ENCODE peak calls at places on chromosomes 2 and 18, in eight cellular contexts. C is fibroblast of the aortic adventitia; T is GM10248; X is HCT116; G is omental fat pad; A is psoas muscle; F is cardiac fibroblast; E is CD8-positive, alpha-beta T cell. O is an unnamed sample.

GRCh38 chr2:4901092-4901735 is 791.0 kb upstream of the SOX11 start:
- DNase-seq in C (no peak), T (no peak), X (no peak), G (no peak), A (no peak), F (no peak), E (no peak), O (no peak)

GRCh38 chr2:191746809-191747208 is 68.9 kb downstream of the NABP1 start:
- DNase-seq in C (peak), T (no peak), X (no peak), G (no peak), A (no peak), F (no peak), E (no peak), O (no peak)

GRCh38 chr18:47953471-47953931 is 23.0 kb upstream of the SMAD2 start:
- DNase-seq in C (peak), T (peak), X (no peak), G (no peak), A (peak), F (peak), E (peak), O (no peak)

GRCh38 chr2:105929506-105929905 is 184.8 kb downstream of the NCK2 start:
- DNase-seq in C (no peak), T (no peak), X (no peak), G (no peak), A (no peak), F (peak), E (peak), O (no peak)

GRCh38 chr2:85956647-85957039 is 67.9 kb upstream of the ST3GAL5 start:
- DNase-seq in C (no peak), T (no peak), X (no peak), G (no peak), A (no peak), F (no peak), E (no peak), O (peak)

GRCh38 chr2:85503168-85503610 is 35.8 kb upstream of the MAT2A start:
- DNase-seq in C (no peak), T (no peak), X (no peak), G (no peak), A (no peak), F (no peak), E (no peak), O (no peak)

GRCh38 chr18:11324510-11324909 is 175.1 kb upstream of the PIEZO2 start:
- DNase-seq in C (peak), T (no peak), X (no peak), G (no peak), A (no peak), F (peak), E (no peak), O (no peak)

GRCh38 chr2:201228271-201228911 is 31.9 kb upstream of the CASP8 start:
- DNase-seq in C (no peak), T (no peak), X (no peak), G (no peak), A (no peak), F (peak), E (no peak), O (no peak)

GRCh38 chr2:234963785-234964615 is 12.2 kb downstream of the SH3BP4 start:
- DNase-seq in C (peak), T (no peak), X (peak), G (peak), A (no peak), F (no peak), E (no peak), O (no peak)

GRCh38 chr2:15795426-15795825 is 144.9 kb upstream of the MYCN start:
- DNase-seq in C (no peak), T (no peak), X (no peak), G (no peak), A (peak), F (peak), E (no peak), O (no peak)

GRCh38 chr2:240832816-240833497 is 12.9 kb upstream of the KIF1A start:
- DNase-seq in C (no peak), T (no peak), X (no peak), G (no peak), A (no peak), F (no peak), E (no peak), O (no peak)

GRCh38 chr2:20609349-20609994 is 41.4 kb downstream of the HS1BP3 start:
- DNase-seq in C (peak), T (no peak), X (no peak), G (no peak), A (peak), F (peak), E (no peak), O (no peak)

GRCh38 chr18:79733135-79733609 is 53.6 kb downstream of the CTDP1 start:
- DNase-seq in C (no peak), T (no peak), X (no peak), G (no peak), A (no peak), F (no peak), E (no peak), O (no peak)

GRCh38 chr18:45774065-45774521 is 50.1 kb downstream of the SLC14A1 start:
- DNase-seq in C (peak), T (no peak), X (no peak), G (no peak), A (no peak), F (peak), E (peak), O (no peak)

DNA sequence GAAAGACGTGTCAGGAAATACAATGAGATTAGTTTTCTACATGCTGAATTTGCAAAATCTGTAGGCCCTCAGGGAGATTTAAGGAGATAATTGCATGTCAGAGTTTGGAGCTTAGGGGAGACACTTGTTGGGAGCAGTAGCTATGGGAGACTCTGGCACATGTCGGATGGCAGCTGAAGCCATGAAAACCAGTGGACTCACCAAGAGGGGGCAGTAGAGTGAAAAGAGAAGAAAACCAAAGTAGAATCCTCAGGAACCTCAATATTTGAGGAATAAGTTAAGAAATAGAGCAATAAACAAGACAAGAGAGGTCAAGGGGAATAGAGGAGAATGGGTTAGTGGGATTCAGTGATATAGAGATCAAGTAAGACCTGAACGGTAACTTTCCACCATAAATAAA is 24.8 kb downstream of the RUFY4 start:
- DNase-seq in C (no peak), T (no peak), X (no peak), G (no peak), A (no peak), F (no peak), E (no peak), O (no peak)
- TF ChIP-seq CTCF in C (no peak), T (no peak), X (peak), G (no peak), A (no peak), F (no peak), E (no peak), O (no peak)

DNA sequence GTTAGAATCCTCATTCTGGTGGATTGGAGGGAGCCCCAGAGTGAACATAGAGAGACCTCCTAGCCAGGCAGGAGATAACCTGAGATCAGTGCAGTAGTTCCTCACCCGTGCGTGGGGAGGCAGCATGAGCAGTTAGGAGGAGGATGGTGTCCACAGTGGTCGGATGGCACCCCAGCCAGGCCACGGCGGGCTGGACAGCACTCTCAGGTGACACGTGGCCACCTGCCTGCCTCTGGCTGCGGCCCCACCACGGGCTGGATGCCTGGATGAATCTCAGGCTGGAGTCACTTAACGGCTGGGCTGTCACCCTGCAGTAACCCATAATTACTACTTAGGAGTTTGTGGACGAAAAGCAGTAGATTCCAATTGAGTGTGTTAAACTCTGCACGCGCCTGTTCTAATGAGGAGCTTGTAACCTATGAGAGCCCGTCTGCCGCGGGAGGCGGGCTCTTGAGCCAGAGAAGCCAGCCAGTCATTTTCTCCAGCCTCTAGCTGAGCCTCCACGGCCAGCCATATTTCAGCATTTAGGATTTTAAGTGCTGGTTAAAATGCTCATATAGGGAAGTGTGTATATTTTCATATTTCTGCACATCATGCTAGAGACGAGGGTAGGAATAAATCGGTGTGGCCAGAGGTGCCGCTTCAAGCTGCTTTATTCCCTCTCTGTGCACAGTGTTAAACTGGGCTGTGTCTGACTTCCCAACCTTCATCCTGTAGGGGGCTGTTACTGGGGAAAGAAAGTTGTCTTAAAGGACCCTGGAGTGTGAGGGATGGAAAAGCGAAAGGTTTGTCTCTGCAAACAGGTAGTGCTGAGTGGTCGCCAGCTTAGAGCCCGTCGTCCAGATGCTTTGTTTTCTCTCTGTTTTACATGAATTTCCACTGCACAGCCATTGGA is 144.0 kb downstream of the GLI2 start:
- DNase-seq in C (no peak), T (no peak), X (no peak), G (no peak), A (peak), F (no peak), E (no peak), O (no peak)
- TF ChIP-seq CTCF in C (peak), T (no peak), X (no peak), G (no peak), A (peak), F (no peak), E (no peak), O (no peak)

GRCh38 chr2:108593547-108594098 is 59.4 kb downstream of the LIMS1 start:
- DNase-seq in C (peak), T (no peak), X (no peak), G (no peak), A (no peak), F (peak), E (no peak), O (no peak)
- TF ChIP-seq CTCF in C (peak), T (no peak), X (peak), G (no peak), A (no peak), F (peak), E (no peak), O (peak)

DNA sequence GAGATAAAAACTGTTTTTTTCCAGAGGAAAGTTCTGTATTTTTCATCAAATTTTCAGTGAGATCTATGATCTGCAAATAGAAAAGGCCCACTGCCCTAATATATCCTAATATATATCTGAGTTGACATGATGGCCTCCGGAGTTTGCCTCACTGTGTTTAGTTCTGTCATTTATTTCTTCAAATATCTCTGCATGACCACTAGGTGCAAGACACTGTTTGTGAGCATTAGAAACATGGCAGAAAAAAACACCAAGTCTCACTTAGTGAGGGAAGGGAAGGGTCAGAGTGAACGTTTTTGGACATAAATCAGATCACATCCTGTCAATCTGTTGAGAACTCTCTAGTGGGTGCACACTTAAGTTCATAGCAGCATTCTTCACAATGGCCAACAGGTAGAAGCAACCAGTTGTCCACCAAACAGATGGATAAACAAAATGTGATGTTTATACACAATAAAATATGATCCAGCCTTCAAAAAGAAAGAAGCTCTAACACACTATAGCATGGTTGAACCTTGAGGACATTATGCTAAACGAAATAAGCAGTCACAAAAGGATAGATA is 53.4 kb downstream of the SPIRE1 start:
- DNase-seq in C (no peak), T (no peak), X (no peak), G (no peak), A (no peak), F (no peak), E (no peak), O (no peak)
- TF ChIP-seq CTCF in C (no peak), T (no peak), X (peak), G (no peak), A (no peak), F (peak), E (no peak), O (peak)

GRCh38 chr18:77207540-77207939 is 42.1 kb upstream of the GALR1 start:
- DNase-seq in C (peak), T (no peak), X (peak), G (peak), A (peak), F (peak), E (peak), O (no peak)
- TF ChIP-seq CTCF in C (peak), T (peak), X (peak), G (peak), A (peak), F (peak), E (peak), O (peak)

GRCh38 chr2:147843864-147844690 is 752 bp upstream of the ACVR2A start:
- DNase-seq in C (peak), T (peak), X (peak), G (peak), A (peak), F (peak), E (peak), O (peak)
- TF ChIP-seq CTCF in C (peak), T (no peak), X (no peak), G (no peak), A (peak), F (peak), E (no peak), O (peak)